ENCODE peak calls at places on chromosomes 1 and 21, in seven cellular contexts. X is naive thymus-derived CD4-positive, alpha-beta T cell; U is transverse colon; M is astrocyte; V is heart left ventricle; W is OCI-LY7; R is aorta. Y is an unnamed sample. For H3K4me1, the result is how much of the 10 kb centered on the place peaks cover.

GRCh38 chr1:199202331-199202730 is 563.5 kb downstream of the PTPRC start:
- DNase-seq in X (no peak), U (no peak), M (no peak), V (no peak), W (no peak), R (no peak), Y (no peak)

GRCh38 chr1:108639899-108640560 is 20.9 kb downstream of the HENMT1 start:
- DNase-seq in X (peak), U (no peak), M (no peak), V (no peak), W (no peak), R (no peak), Y (no peak)

GRCh38 chr1:95216292-95216990 is 17.6 kb upstream of the RWDD3 start:
- DNase-seq in X (no peak), U (no peak), M (no peak), V (no peak), W (no peak), R (no peak), Y (no peak)

GRCh38 chr1:63304410-63304809 is 18.0 kb upstream of the FOXD3 start:
- DNase-seq in X (no peak), U (no peak), M (no peak), V (no peak), W (no peak), R (no peak), Y (no peak)

GRCh38 chr1:53631622-53632310 is 107.2 kb downstream of the GLIS1 start:
- DNase-seq in X (no peak), U (no peak), M (no peak), V (peak), W (no peak), R (no peak), Y (no peak)

GRCh38 chr1:46449223-46450159 is 40.1 kb upstream of the DMBX1 start:
- DNase-seq in X (no peak), U (no peak), M (no peak), V (no peak), W (no peak), R (no peak), Y (no peak)

GRCh38 chr21:41052820-41053555 is 115.0 kb upstream of the BACE2 start:
- DNase-seq in X (no peak), U (no peak), M (no peak), V (no peak), W (no peak), R (no peak), Y (no peak)

GRCh38 chr1:29322861-29323585 is 86.7 kb downstream of the PTPRU start:
- DNase-seq in X (no peak), U (no peak), M (no peak), V (no peak), W (no peak), R (no peak), Y (no peak)

GRCh38 chr1:177302365-177303044 is 131.7 kb downstream of the BRINP2 start:
- DNase-seq in X (no peak), U (peak), M (no peak), V (peak), W (no peak), R (no peak), Y (peak)

GRCh38 chr1:66339944-66340343 is 194.0 kb upstream of the SGIP1 start:
- DNase-seq in X (no peak), U (no peak), M (no peak), V (no peak), W (peak), R (no peak), Y (no peak)

GRCh38 chr1:177948336-177948972 is 21.4 kb downstream of the SEC16B start:
- DNase-seq in X (no peak), U (peak), M (peak), V (peak), W (peak), R (no peak), Y (peak)

GRCh38 chr1:106910798-106911197 is 145.7 kb upstream of the PRMT6 start:
- DNase-seq in X (no peak), U (no peak), M (no peak), V (no peak), W (no peak), R (no peak), Y (no peak)

GRCh38 chr1:63612971-63613370 is 19.8 kb downstream of the PGM1 start:
- DNase-seq in X (no peak), U (no peak), M (no peak), V (no peak), W (no peak), R (no peak), Y (no peak)

GRCh38 chr1:223133301-223133823 is 9.7 kb downstream of the TLR5 start:
- DNase-seq in X (no peak), U (no peak), M (no peak), V (no peak), W (no peak), R (no peak), Y (no peak)

GRCh38 chr1:17883662-17884395 is 128.7 kb downstream of the ACTL8 start:
- DNase-seq in X (no peak), U (no peak), M (no peak), V (no peak), W (no peak), R (no peak), Y (no peak)

GRCh38 chr21:37074195-37074510 is 1.1 kb downstream of the TTC3 start:
- DNase-seq in X (no peak), U (no peak), M (no peak), V (no peak), W (no peak), R (no peak), Y (no peak)

DNA sequence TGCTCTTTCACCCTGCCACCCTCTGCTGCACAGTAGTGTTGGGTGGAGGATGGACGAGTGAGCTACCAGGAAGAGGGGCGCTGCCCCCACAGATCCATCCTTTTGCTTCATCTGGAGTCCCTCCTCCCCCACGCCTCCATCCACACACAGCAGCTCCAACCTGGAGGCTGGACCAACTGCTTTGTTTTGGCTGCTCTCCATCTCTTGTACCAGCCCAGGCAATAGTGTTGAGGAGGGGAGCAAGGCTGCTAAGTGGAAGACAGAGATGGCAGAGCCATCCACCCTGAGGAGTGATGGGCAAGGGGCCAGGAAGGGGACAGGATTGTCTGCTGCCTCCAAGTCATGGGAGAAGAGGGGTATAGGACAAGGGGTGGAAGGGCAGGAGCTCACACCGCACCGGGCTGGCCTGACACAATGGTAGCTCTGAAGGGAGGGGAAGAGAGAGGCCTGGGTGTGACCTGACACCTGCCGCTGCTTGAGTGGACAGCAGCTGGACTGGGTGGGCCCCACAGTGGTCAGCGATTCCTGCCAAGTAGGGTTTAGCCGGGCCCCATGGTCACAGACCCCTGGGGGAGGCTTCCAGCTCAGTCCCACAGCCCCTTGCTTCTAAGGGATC is 8.5 kb downstream of the CHRNB2 start:
- DNase-seq in X (no peak), U (no peak), M (no peak), V (no peak), W (no peak), R (peak), Y (no peak)
- H3K4me3 ChIP-seq in X (no peak), U (no peak), M (no peak), V (no peak), W (no peak), R (no peak), Y (no peak)

GRCh38 chr1:165900576-165901380 is 73.4 kb downstream of the UCK2 start:
- DNase-seq in X (no peak), U (no peak), M (no peak), V (no peak), W (no peak), R (peak), Y (no peak)
- H3K4me1 ChIP-seq in X (under half), U (under half), M (half or more), V (under half), W (under half), R (under half), Y (half or more)

GRCh38 chr21:26966978-26967913 is at the start of gene ADAMTS5:
- DNase-seq in X (no peak), U (peak), M (peak), V (peak), W (no peak), R (peak), Y (peak)

GRCh38 chr21:26964379-26964778 is 2.5 kb downstream of the ADAMTS5 start:
- DNase-seq in X (no peak), U (peak), M (no peak), V (peak), W (no peak), R (peak), Y (peak)

GRCh38 chr21:26966360-26966977 is 419 bp downstream of the ADAMTS5 start:
- DNase-seq in X (no peak), U (no peak), M (peak), V (no peak), W (no peak), R (no peak), Y (no peak)

GRCh38 chr21:26965091-26965566 is 1.8 kb downstream of the ADAMTS5 start:
- DNase-seq in X (no peak), U (no peak), M (no peak), V (no peak), W (no peak), R (peak), Y (no peak)

GRCh38 chr21:26965567-26966359 is 1.1 kb downstream of the ADAMTS5 start:
- DNase-seq in X (no peak), U (peak), M (no peak), V (peak), W (no peak), R (peak), Y (peak)
- H3K4me3 ChIP-seq in X (no peak), U (peak), M (peak), V (peak), W (no peak), R (peak), Y (peak)

GRCh38 chr1:21902378-21903012 is 34.6 kb downstream of the HSPG2 start:
- DNase-seq in X (no peak), U (no peak), M (no peak), V (no peak), W (no peak), R (no peak), Y (no peak)
- H3K4me1 ChIP-seq in X (under half), U (half or more), M (half or more), V (half or more), W (under half), R (under half), Y (half or more)

DNA sequence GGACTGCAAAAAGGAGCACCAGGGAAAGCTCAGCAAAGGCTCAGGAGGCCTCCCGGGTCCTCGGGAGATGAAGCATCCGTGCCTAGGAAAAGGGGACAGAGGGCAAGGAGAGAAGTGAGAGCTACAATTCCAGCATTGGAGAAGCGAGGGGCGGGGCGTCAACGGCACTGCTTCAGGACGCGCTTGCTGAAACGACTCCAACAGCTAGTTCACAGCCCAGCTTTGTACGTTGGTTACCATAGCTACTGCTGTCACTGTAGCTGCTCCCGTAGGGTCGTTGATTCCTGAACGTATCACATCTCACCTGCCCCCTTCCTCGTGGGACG is 63.1 kb downstream of the TOR1AIP2 start:
- DNase-seq in X (no peak), U (no peak), M (no peak), V (no peak), W (no peak), R (peak), Y (peak)
- H3K4me3 ChIP-seq in X (peak), U (peak), M (peak), V (peak), W (peak), R (no peak), Y (peak)

DNA sequence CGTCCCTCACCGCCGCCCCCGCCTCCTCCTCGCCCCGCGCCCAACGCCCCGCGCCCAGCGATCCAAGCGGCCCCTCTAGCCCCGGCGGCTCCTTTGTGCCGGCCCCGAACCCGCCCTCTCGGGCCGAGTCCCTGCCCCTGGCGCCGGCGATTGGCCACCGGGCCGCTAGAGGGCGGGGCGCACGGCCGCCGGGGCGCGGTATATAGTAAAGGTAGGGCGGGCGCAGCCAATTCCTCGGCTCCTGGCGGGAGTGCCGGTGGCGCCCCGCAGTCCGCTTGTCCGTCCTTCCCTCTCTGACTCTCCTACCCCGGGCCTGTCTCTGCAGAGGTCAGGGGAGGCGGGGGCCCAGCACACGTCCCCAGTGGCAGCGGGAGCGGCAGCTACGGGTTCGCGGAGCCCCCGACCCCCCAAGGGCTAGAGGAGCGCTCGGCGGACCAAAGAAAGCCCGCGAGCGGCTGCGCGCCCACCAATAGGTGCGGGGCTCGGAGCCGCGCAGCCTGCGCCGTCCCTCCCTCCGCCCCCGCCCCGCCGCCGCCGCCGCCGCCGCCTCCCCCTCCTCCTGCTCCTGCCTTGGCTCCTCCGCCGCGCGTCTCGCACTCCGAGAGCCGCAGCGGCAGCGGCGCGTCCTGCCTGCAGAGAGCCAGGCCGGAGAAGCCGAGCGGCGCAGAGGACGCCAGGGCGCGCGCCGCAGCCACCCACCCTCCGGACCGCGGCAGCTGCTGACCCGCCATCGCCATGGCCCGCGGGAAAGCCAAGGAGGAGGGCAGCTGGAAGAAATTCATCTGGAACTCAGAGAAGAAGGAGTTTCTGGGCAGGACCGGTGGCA is at the start of gene ATP1B1:
- DNase-seq in X (peak), U (peak), M (peak), V (peak), W (peak), R (peak), Y (peak)
- H3K4me1 ChIP-seq in X (under half), U (under half), M (half or more), V (under half), W (under half), R (under half), Y (half or more)

GRCh38 chr1:152111515-152111968 is 3.7 kb downstream of the TCHH start:
- DNase-seq in X (no peak), U (no peak), M (peak), V (no peak), W (no peak), R (no peak), Y (no peak)
- H3K4me3 ChIP-seq in X (peak), U (peak), M (peak), V (peak), W (no peak), R (no peak), Y (peak)

GRCh38 chr1:12143631-12144155 is 23.1 kb upstream of the TNFRSF1B start:
- DNase-seq in X (peak), U (peak), M (peak), V (peak), W (no peak), R (peak), Y (peak)
- H3K4me1 ChIP-seq in X (under half), U (under half), M (under half), V (under half), W (under half), R (under half), Y (under half)

DNA sequence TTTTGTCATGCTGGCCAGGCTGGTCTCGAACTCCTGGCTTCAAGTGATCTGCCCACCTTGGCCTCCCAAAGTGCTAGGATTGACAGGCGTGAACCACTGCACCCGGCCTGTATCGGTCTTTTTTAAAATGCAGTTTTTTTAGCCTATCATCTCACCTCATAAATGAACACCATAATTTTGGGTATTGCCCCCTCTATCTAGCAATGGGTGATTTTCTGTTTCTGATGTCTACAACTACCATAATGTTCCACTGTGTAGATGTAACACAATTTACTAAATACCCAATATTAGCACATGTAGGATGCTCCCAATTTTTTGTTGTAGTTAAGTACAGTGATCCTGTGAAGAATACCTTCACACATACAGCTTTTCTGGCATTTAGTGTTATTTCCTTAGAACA is 2.0 kb upstream of the CAMTA1 start:
- DNase-seq in X (no peak), U (no peak), M (no peak), V (no peak), W (peak), R (no peak), Y (no peak)
- H3K4me3 ChIP-seq in X (no peak), U (peak), M (no peak), V (peak), W (peak), R (no peak), Y (peak)

Y was measured in left ventricle myocardium inferior.